ENCODE peak calls at places on chromosomes 1 and 21, in six cellular contexts. X, T, Y, M, Z and J are unnamed samples. For H3K36me3 and H3K27me3, the result is how much of the 10 kb centered on the place peaks cover.

GRCh38 chr1:206663832-206664652 is 20.7 kb upstream of the MAPKAPK2 start:
- DNase-seq in Z (peak), M (no peak), T (peak), Y (peak), X (peak), J (peak)

GRCh38 chr1:154352245-154352580 is 26.9 kb downstream of the ATP8B2 start:
- DNase-seq in Y (no peak), M (no peak), T (no peak), Z (no peak), X (no peak), J (peak)

GRCh38 chr1:50977575-50978143 is 7.6 kb downstream of the CDKN2C start:
- DNase-seq in X (peak), Y (peak), Z (no peak), M (no peak), T (no peak), J (peak)

GRCh38 chr1:24925082-24925779 is 4.8 kb downstream of the RUNX3 start:
- DNase-seq in T (peak), M (no peak), Z (no peak), Y (no peak), X (no peak), J (no peak)

GRCh38 chr1:172273668-172274396 is 146.7 kb upstream of the C1orf105 start:
- DNase-seq in M (no peak), Z (no peak), T (no peak), Y (no peak), X (no peak), J (no peak)

GRCh38 chr21:28253378-28253777 is 739.3 kb downstream of the LTN1 start:
- DNase-seq in X (no peak), T (no peak), Y (no peak), M (no peak), Z (no peak), J (no peak)

GRCh38 chr1:225987491-225988316 is 11.4 kb downstream of the SDE2 start:
- DNase-seq in Y (no peak), T (no peak), X (no peak), M (no peak), Z (no peak), J (peak)

GRCh38 chr1:32200226-32201010 is at the start of gene CCDC28B:
- DNase-seq in Z (no peak), X (peak), Y (peak), M (peak), T (no peak), J (peak)

GRCh38 chr1:53195913-53196484 is 625 bp upstream of the CPT2 start:
- DNase-seq in Z (no peak), X (no peak), Y (no peak), M (no peak), T (no peak), J (no peak)

GRCh38 chr1:53410100-53410541 is 49.1 kb upstream of the DMRTB1 start:
- DNase-seq in T (peak), M (no peak), Z (no peak), Y (no peak), X (no peak), J (peak)

GRCh38 chr1:159921700-159922498 is 3.4 kb downstream of the TAGLN2 start:
- DNase-seq in T (no peak), Y (no peak), M (no peak), Z (no peak), X (no peak), J (no peak)

GRCh38 chr1:209584186-209584776 is 767 bp downstream of the CAMK1G start:
- DNase-seq in X (no peak), Z (no peak), T (no peak), Y (no peak), M (no peak), J (peak)

GRCh38 chr1:209587778-209588177 is 4.3 kb downstream of the CAMK1G start:
- DNase-seq in M (no peak), Y (no peak), T (no peak), X (no peak), Z (no peak), J (no peak)

GRCh38 chr1:209585197-209585596 is 1.7 kb downstream of the CAMK1G start:
- DNase-seq in Z (no peak), M (no peak), Y (no peak), T (no peak), X (no peak), J (no peak)

GRCh38 chr1:209586341-209586740 is 2.8 kb downstream of the CAMK1G start:
- DNase-seq in Y (no peak), Z (no peak), M (no peak), T (no peak), X (no peak), J (no peak)

GRCh38 chr1:209585672-209586071 is 2.2 kb downstream of the CAMK1G start:
- DNase-seq in T (no peak), X (peak), Z (no peak), M (no peak), Y (peak), J (peak)
- H3K4me3 ChIP-seq in T (no peak), X (no peak), Z (no peak), M (no peak), Y (no peak), J (peak)

GRCh38 chr21:34029724-34030528 is 43.5 kb upstream of the MRPS6 start:
- DNase-seq in X (peak), T (no peak), M (no peak), Y (peak), Z (no peak), J (peak)
- H3K36me3 ChIP-seq in X (under half), T (under half), M (under half), Y (under half), Z (under half), J (under half)

DNA sequence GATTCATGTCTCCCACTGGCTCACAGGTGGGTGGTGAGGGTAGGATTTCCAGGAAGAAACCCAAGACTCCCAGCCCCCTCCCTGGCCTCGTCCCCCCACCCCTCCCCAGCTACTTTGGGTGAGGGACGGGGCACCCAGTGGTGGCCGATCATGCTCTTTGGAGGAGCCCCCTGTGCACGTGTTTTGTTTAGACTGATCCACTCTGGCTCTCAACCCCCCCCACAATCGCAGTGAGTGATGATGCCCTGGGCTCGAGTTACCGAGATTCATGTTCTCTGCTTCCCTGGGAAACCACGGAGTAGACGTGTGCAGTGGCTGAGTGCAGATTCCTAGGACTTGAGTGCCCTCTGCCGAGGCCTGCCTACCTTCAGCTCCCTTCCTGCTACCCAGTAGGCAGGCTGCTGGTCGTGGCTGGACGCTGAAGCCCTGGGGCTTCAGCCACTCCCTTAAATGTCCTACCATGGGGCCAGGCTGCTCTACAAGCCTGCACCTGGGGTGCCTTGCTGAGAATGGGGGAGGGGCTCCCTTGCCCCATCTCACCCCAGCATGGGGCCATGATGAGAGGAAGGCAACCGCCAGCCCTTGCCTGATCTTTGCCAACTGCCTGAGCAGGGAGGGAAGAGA is 3.9 kb upstream of the GRIK3 start:
- DNase-seq in T (no peak), Y (no peak), Z (no peak), M (no peak), X (no peak), J (peak)
- H3K27me3 ChIP-seq in T (under half), Y (under half), Z (under half), M (half or more), X (under half), J (under half)

GRCh38 chr1:220732621-220733020 is 15.5 kb upstream of the MTARC2 start:
- DNase-seq in T (no peak), Z (peak), M (no peak), X (peak), Y (no peak), J (no peak)
- H3K4me3 ChIP-seq in T (peak), Z (peak), M (peak), X (peak), Y (no peak), J (no peak)